ENCODE peak calls at places on chromosomes 13 and 19, in five cellular contexts. T is HepG2, B is GM12878, R is SK-N-SH, L is K562. V is an unnamed sample.

GRCh38 chr19:48969276-48970138 is 4.4 kb downstream of the FTL start:
- DNase-seq in B (no peak), L (peak), T (no peak), R (no peak), V (no peak)

GRCh38 chr19:43311706-43312105 is 41.8 kb upstream of the CD177 start:
- DNase-seq in T (no peak), B (no peak), R (no peak), L (no peak), V (no peak)

GRCh38 chr19:3178377-3178972 is at the start of gene S1PR4:
- DNase-seq in R (no peak), B (no peak), L (no peak), T (no peak), V (no peak)

GRCh38 chr13:22110368-22110767 is 439.5 kb downstream of the FGF9 start:
- DNase-seq in B (no peak), T (no peak), L (no peak), R (no peak), V (no peak)

GRCh38 chr13:64130600-64130999 is 2715.0 kb upstream of the PCDH20 start:
- DNase-seq in R (no peak), T (no peak), L (no peak), B (no peak), V (no peak)

GRCh38 chr19:1822210-1822609 is 10.1 kb upstream of the ATP8B3 start:
- DNase-seq in B (no peak), T (no peak), R (no peak), L (no peak), V (no peak)

GRCh38 chr19:2453431-2454025 is 3.2 kb downstream of the LMNB2 start:
- DNase-seq in B (no peak), R (no peak), L (no peak), T (no peak), V (no peak)

GRCh38 chr13:46126552-46127171 is 21.8 kb upstream of the CPB2 start:
- DNase-seq in B (no peak), T (peak), L (peak), R (peak), V (peak)

GRCh38 chr13:50613356-50613831 is 230.1 kb downstream of the DLEU7 start:
- DNase-seq in R (no peak), L (peak), T (no peak), B (no peak), V (no peak)

GRCh38 chr13:110138009-110138699 is 168.8 kb downstream of the COL4A1 start:
- DNase-seq in L (peak), T (peak), B (peak), R (peak), V (peak)

GRCh38 chr13:33057019-33057785 is 41.0 kb downstream of the KL start:
- DNase-seq in T (peak), B (no peak), L (peak), R (peak), V (peak)

GRCh38 chr13:99312493-99312883 is 5.3 kb upstream of the GPR183 start:
- DNase-seq in L (no peak), B (no peak), R (peak), T (no peak), V (peak)

GRCh38 chr19:49441210-49441959 is at the start of gene SLC17A7:
- DNase-seq in R (peak), L (peak), B (no peak), T (no peak), V (no peak)

GRCh38 chr19:48970923-48971395 is 5.8 kb downstream of the FTL start:
- DNase-seq in R (peak), T (peak), L (peak), B (no peak), V (peak)

GRCh38 chr13:77028202-77028601 is 1.2 kb upstream of the FBXL3 start:
- DNase-seq in T (no peak), B (no peak), L (no peak), R (no peak), V (no peak)

GRCh38 chr13:94478913-94479312 is 569 bp downstream of the DCT start:
- DNase-seq in T (no peak), R (no peak), B (no peak), L (no peak), V (no peak)

GRCh38 chr13:46100191-46100877 is 4.5 kb downstream of the CPB2 start:
- DNase-seq in B (no peak), R (no peak), L (peak), T (no peak), V (no peak)

GRCh38 chr13:20188649-20189553 is 3.8 kb downstream of the GJB2 start:
- DNase-seq in B (no peak), L (peak), R (peak), T (no peak), V (no peak)

GRCh38 chr19:39479916-39480315 is 722 bp upstream of the TIMM50 start:
- DNase-seq in R (no peak), L (no peak), T (no peak), B (no peak), V (no peak)

GRCh38 chr19:45215391-45216191 is 29.6 kb downstream of the EXOC3L2 start:
- DNase-seq in L (no peak), T (no peak), B (no peak), R (peak), V (no peak)

GRCh38 chr13:99360696-99361095 is 53.5 kb upstream of the GPR183 start:
- DNase-seq in L (no peak), B (no peak), R (no peak), T (no peak), V (no peak)

GRCh38 chr13:50999641-51000040 is 90.0 kb downstream of the RNASEH2B start:
- DNase-seq in T (no peak), B (no peak), R (no peak), L (no peak), V (no peak)

GRCh38 chr19:55444720-55445045 is 1.6 kb upstream of the SHISA7 start:
- DNase-seq in L (no peak), T (no peak), B (no peak), R (no peak), V (no peak)
- TF ChIP-seq MXI1 in L (no peak), T (no peak), B (no peak), R (no peak), V (no peak)

GRCh38 chr19:41871573-41872383 is 5.3 kb upstream of the CD79A start:
- DNase-seq in T (no peak), L (no peak), B (peak), R (peak), V (no peak)
- TF ChIP-seq RFX5 in T (no peak), L (no peak), B (no peak), R (no peak), V (no peak)

GRCh38 chr19:36668646-36669045 is 2.0 kb upstream of the ZNF461 start:
- DNase-seq in L (no peak), R (no peak), B (no peak), T (no peak), V (no peak)

DNA sequence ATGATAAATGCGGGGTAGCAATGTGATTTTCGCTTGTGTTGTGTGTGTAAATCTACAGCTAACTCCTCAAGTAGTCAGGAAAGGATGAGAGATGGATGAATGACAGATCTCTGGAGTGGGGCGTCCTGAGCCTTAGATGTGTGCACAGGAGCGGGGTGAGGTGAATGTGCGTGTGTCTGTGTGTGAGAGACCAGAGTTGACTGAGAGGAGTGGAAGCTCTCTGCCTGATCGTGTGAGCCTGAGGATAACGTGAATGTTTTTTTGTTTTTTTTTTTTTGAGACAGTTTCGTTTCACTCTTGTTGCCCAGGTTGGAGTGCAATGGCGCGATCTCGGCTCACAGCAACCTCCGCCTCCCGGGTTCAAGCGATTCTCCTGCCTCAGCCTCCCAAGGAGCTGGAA is 805 bp downstream of the ZNF461 start:
- DNase-seq in T (no peak), L (no peak), R (peak), B (no peak), V (no peak)
- H3K27ac ChIP-seq in T (no peak), L (no peak), R (no peak), B (no peak), V (no peak)

DNA sequence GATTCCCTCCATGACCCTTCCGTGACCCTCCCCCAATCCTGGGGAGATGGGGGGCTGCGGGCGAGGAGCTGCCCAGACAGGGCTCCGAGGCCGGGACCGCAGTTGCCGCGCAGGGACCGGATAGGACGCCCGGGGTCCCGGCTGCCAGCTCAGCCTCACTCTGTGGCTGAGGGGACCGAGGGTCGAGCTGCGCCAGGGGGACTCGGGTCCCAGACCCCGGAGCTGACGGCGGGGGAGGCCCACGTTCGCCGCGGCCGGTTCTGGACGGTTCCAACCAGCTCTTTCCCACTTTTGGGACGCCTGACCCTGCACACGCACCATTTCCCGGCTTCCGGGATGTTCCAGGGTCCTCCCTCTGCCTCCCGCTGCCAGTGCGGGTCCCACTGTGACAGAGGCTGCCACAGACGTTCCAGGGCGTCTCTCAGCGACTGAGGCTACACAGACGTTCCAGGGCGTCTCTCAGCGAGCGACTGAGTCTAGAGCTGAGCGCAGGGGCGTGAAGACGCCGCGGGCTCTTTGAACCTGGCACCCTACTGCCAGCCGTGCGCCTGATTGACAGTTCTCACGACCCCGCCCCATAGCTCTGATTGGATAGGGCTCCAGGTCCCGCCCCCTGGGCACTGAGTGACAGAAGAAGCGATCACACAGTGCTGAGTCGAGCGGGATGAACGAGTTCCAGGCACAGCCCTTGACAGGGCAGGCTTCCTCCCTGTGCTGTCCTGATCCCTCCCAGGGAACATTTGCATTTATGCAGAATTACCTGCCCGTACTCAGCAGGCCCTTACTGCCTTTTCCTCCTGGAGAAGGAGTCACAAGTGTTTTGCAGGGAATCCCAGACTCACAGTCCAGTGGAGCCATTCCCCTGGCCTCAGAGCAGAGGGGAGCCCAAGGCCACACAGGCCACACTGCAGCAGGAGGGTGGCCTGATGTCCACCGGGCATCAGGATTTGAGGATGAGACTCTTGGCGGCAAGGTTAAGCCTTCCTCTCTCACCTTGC is at the start of gene ZNF563:
- DNase-seq in T (peak), B (peak), L (peak), R (peak), V (peak)
- TF ChIP-seq MXI1 in T (peak), B (no peak), L (no peak), R (peak), V (no peak)

GRCh38 chr19:41937525-41937924 is 9.3 kb upstream of the ERFL start:
- DNase-seq in R (no peak), T (no peak), B (no peak), L (no peak), V (no peak)

GRCh38 chr19:41937976-41938375 is 9.7 kb upstream of the ERFL start:
- DNase-seq in B (no peak), R (peak), T (no peak), L (no peak), V (no peak)

GRCh38 chr19:41941410-41942202 is 13.4 kb upstream of the ERFL start:
- DNase-seq in R (no peak), T (no peak), B (no peak), L (no peak), V (no peak)

GRCh38 chr19:41940443-41941409 is 12.5 kb upstream of the ERFL start:
- DNase-seq in L (peak), B (no peak), R (peak), T (no peak), V (no peak)

GRCh38 chr19:41939861-41940442 is 11.7 kb upstream of the ERFL start:
- DNase-seq in R (peak), L (peak), B (no peak), T (no peak), V (no peak)
- TF ChIP-seq RFX5 in R (no peak), L (no peak), B (no peak), T (no peak), V (no peak)

DNA sequence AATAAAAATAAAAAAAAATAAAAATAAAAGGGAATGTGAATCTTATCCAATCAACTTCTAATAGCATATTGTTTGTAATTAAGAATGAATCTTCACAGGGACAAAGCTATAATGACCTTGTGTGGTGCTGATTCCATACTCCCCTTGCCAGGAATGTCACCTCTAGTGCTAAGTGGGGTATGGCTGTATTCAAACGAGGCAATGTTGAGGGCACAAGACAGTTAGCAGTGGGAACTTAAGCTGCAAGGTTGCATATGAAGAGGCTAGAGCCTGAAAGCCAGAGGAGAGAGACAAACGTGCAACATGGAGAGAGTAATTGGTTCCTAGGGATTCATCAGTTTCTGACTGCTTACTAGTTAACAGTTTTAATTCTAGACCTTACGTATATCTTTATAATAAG is 43.9 kb upstream of the CSNK1A1L start:
- DNase-seq in R (no peak), B (no peak), T (no peak), L (no peak), V (no peak)
- H3K27ac ChIP-seq in R (no peak), B (no peak), T (no peak), L (no peak), V (no peak)

GRCh38 chr19:6970021-6970420 is 51.2 kb downstream of the MBD3L2B start:
- DNase-seq in T (no peak), L (no peak), R (no peak), B (no peak), V (no peak)
- TF ChIP-seq MXI1 in T (no peak), L (no peak), R (no peak), B (no peak), V (no peak)

GRCh38 chr19:36245210-36246005 is 30.5 kb downstream of the ZNF146 start:
- DNase-seq in B (no peak), R (peak), T (no peak), L (no peak), V (no peak)
- TF ChIP-seq RFX5 in B (no peak), R (no peak), T (no peak), L (no peak), V (no peak)

GRCh38 chr13:27037171-27037570 is 134.4 kb downstream of the USP12 start:
- DNase-seq in R (no peak), T (no peak), L (no peak), B (no peak), V (no peak)
- H3K27ac ChIP-seq in R (peak), T (no peak), L (no peak), B (no peak), V (no peak)